ENCODE peak calls at places on chromosome 6, in four cellular contexts. D, G, Z and J are unnamed samples.
A peak's percentile ranks its signal among the peaks of the same experiment; 100 is the strongest.

GRCh38 chr6:91273729-91274128 is 686.9 kb upstream of the MAP3K7 start:
- DNase-seq in D (peak; percentile 31), G (no peak), Z (peak; percentile 32), J (no peak)

GRCh38 chr6:160400426-160400825 is 52.2 kb downstream of the SLC22A3 start:
- DNase-seq in D (no peak), G (no peak), Z (no peak), J (no peak)

GRCh38 chr6:1404713-1405098 is 15.3 kb downstream of the FOXF2 start:
- DNase-seq in D (no peak), G (no peak), Z (no peak), J (no peak)

GRCh38 chr6:129598244-129599187 is 111.5 kb downstream of the ARHGAP18 start:
- DNase-seq in D (peak; percentile 81), G (peak; percentile 89), Z (peak; percentile 61), J (peak; percentile 29)

GRCh38 chr6:11911535-11911934 is 100.6 kb upstream of the HIVEP1 start:
- DNase-seq in D (no peak), G (peak; percentile 72), Z (no peak), J (no peak)

GRCh38 chr6:16168858-16169257 is 40.0 kb downstream of the MYLIP start:
- DNase-seq in D (peak; percentile 97), G (peak; percentile 71), Z (no peak), J (peak; percentile 58)

GRCh38 chr6:41367700-41368099 is 32.3 kb downstream of the NCR2 start:
- DNase-seq in D (peak; percentile 92), G (peak; percentile 71), Z (no peak), J (peak; percentile 81)

GRCh38 chr6:53701333-53702073 is 35.9 kb upstream of the KLHL31 start:
- DNase-seq in D (peak; percentile 57), G (no peak), Z (no peak), J (no peak)

GRCh38 chr6:73803562-73804221 is 107.7 kb downstream of the CD109 start:
- DNase-seq in D (peak; percentile 77), G (peak; percentile 95), Z (peak; percentile 7), J (no peak)

GRCh38 chr6:169263836-169264608 is 10.4 kb upstream of the THBS2 start:
- DNase-seq in D (no peak), G (no peak), Z (no peak), J (peak; percentile 67)

GRCh38 chr6:74785236-74785635 is 420.6 kb downstream of the COL12A1 start:
- DNase-seq in D (no peak), G (peak; percentile 38), Z (no peak), J (no peak)

GRCh38 chr6:167764713-167765479 is 61.8 kb upstream of the AFDN start:
- DNase-seq in D (no peak), G (no peak), Z (no peak), J (no peak)

GRCh38 chr6:118739976-118740771 is 88.8 kb upstream of the CEP85L start:
- DNase-seq in D (no peak), G (peak; percentile 18), Z (no peak), J (no peak)

GRCh38 chr6:112936476-112936875 is 589.3 kb downstream of the RFPL4B start:
- DNase-seq in D (no peak), G (peak; percentile 76), Z (peak; percentile 69), J (no peak)

GRCh38 chr6:133550026-133550425 is 308.9 kb downstream of the EYA4 start:
- DNase-seq in D (no peak), G (no peak), Z (no peak), J (no peak)

GRCh38 chr6:5041955-5042354 is 38.1 kb upstream of the RPP40 start:
- DNase-seq in D (no peak), G (no peak), Z (no peak), J (no peak)

GRCh38 chr6:56515081-56515905 is 127.4 kb downstream of the DST start:
- DNase-seq in D (no peak), G (no peak), Z (no peak), J (no peak)

GRCh38 chr6:775863-776262 is 82.9 kb upstream of the EXOC2 start:
- DNase-seq in D (no peak), G (no peak), Z (no peak), J (no peak)

GRCh38 chr6:35213824-35214756 is at the start of gene SCUBE3:
- DNase-seq in D (peak; percentile 80), G (peak; percentile 65), Z (no peak), J (no peak)

GRCh38 chr6:14953806-14954205 is 292.1 kb upstream of the JARID2 start:
- DNase-seq in D (peak; percentile 99), G (no peak), Z (no peak), J (no peak)

GRCh38 chr6:159004592-159004991 is 4.6 kb upstream of the RSPH3 start:
- DNase-seq in D (no peak), G (no peak), Z (no peak), J (no peak)

GRCh38 chr6:147201885-147202515 is 2.2 kb upstream of the STXBP5 start:
- DNase-seq in D (peak; percentile 81), G (no peak), Z (no peak), J (peak; percentile 18)

GRCh38 chr6:25659633-25660368 is 7.8 kb downstream of the SCGN start:
- DNase-seq in D (no peak), G (no peak), Z (no peak), J (peak; percentile 80)

GRCh38 chr6:161584051-161584450 is 310.2 kb upstream of the AGPAT4 start:
- DNase-seq in D (no peak), G (no peak), Z (no peak), J (peak; percentile 6)

GRCh38 chr6:162154930-162155329 is 572.6 kb downstream of the PRKN start:
- DNase-seq in D (no peak), G (no peak), Z (no peak), J (no peak)

GRCh38 chr6:109672204-109672603 is 18.8 kb downstream of the AK9 start:
- DNase-seq in D (no peak), G (no peak), Z (no peak), J (no peak)

GRCh38 chr6:21382821-21383455 is 210.6 kb upstream of the SOX4 start:
- DNase-seq in D (peak; percentile 77), G (no peak), Z (no peak), J (no peak)

GRCh38 chr6:139686308-139686707 is 311.9 kb upstream of the CITED2 start:
- DNase-seq in D (no peak), G (peak; percentile 43), Z (no peak), J (no peak)

GRCh38 chr6:133062702-133063319 is 178.3 kb upstream of the EYA4 start:
- DNase-seq in D (no peak), G (no peak), Z (no peak), J (no peak)

GRCh38 chr6:30206799-30207618 is 6.2 kb downstream of the TRIM26 start:
- DNase-seq in D (no peak), G (peak; percentile 33), Z (no peak), J (no peak)

GRCh38 chr6:40484066-40484465 is 103.1 kb downstream of the LRFN2 start:
- DNase-seq in D (no peak), G (no peak), Z (no peak), J (no peak)

GRCh38 chr6:16049178-16049577 is 79.7 kb upstream of the MYLIP start:
- DNase-seq in D (no peak), G (peak; percentile 7), Z (no peak), J (no peak)

GRCh38 chr6:169981568-169981967 is 230.1 kb downstream of the ERMARD start:
- DNase-seq in D (no peak), G (no peak), Z (no peak), J (no peak)

GRCh38 chr6:147618927-147619326 is 110.4 kb downstream of the SAMD5 start:
- DNase-seq in D (no peak), G (peak; percentile 54), Z (no peak), J (no peak)

GRCh38 chr6:47809863-47810262 is 28.0 kb downstream of the OPN5 start:
- DNase-seq in D (no peak), G (no peak), Z (no peak), J (no peak)

GRCh38 chr6:51868591-51869355 is 218.6 kb downstream of the PKHD1 start:
- DNase-seq in D (no peak), G (no peak), Z (no peak), J (no peak)

GRCh38 chr6:124008689-124009371 is 205.2 kb downstream of the NKAIN2 start:
- DNase-seq in D (no peak), G (no peak), Z (no peak), J (no peak)